ENCODE peak calls at places on chromosomes 12 and 14, in eight cellular contexts. J is PC-9; G is NCI-H1694; C is stimulated activated CD4-positive, alpha-beta T cell treated with anti-CD3 and anti-CD28 coated beads, Interleukin-4, amount 100 ng/mL, for 4 hours; B is mucosa of descending colon; Q is endothelial cell; I is RPMI7951; Z is HuH-7. Y is an unnamed sample.

GRCh38 chr12:2733493-2734252 is 61.1 kb upstream of the FKBP4 start:
- DNase-seq in Z (no peak), I (no peak), Q (no peak), G (no peak), J (no peak), C (no peak), B (no peak), Y (no peak)

GRCh38 chr14:104171948-104172347 is 33.6 kb downstream of the KIF26A start:
- DNase-seq in J (no peak), I (no peak), Z (no peak), Q (no peak), C (no peak), G (no peak), B (no peak), Y (no peak)

GRCh38 chr14:104239866-104240301 is 101.5 kb downstream of the KIF26A start:
- DNase-seq in I (no peak), B (peak; percentile 53), Q (no peak), C (no peak), J (no peak), Z (no peak), G (no peak), Y (no peak)

GRCh38 chr12:51897181-51897580 is 9.3 kb downstream of the ANKRD33 start:
- DNase-seq in G (no peak), B (no peak), C (no peak), Z (no peak), I (no peak), Q (no peak), J (no peak), Y (no peak)

GRCh38 chr12:1466481-1467260 is 127.7 kb downstream of the FBXL14 start:
- DNase-seq in J (no peak), G (no peak), I (no peak), C (no peak), Q (no peak), B (no peak), Z (peak; percentile 45), Y (no peak)

GRCh38 chr12:62543324-62543723 is 76.7 kb downstream of the MON2 start:
- DNase-seq in C (no peak), Q (no peak), Z (no peak), G (no peak), B (no peak), I (no peak), J (no peak), Y (no peak)

GRCh38 chr12:114729731-114730130 is 45.8 kb upstream of the TBX3 start:
- DNase-seq in B (no peak), Q (no peak), Z (no peak), J (no peak), C (no peak), I (peak; percentile 30), G (no peak), Y (no peak)

GRCh38 chr12:67920432-67920831 is 68.8 kb upstream of the IFNG-AS1 start:
- DNase-seq in Z (no peak), B (no peak), J (peak; percentile 35), G (no peak), I (no peak), C (no peak), Q (no peak), Y (no peak)

GRCh38 chr14:90681889-90682429 is 134.3 kb downstream of the TTC7B start:
- DNase-seq in C (no peak), Z (no peak), G (peak; percentile 26), Q (no peak), J (no peak), B (no peak), I (no peak), Y (no peak)

GRCh38 chr12:87667378-87667777 is 361.8 kb downstream of the C12orf50 start:
- DNase-seq in B (no peak), Q (no peak), I (peak; percentile 19), G (no peak), C (no peak), Z (no peak), J (no peak), Y (no peak)

GRCh38 chr14:56514663-56515371 is 64.8 kb upstream of the TMEM260 start:
- DNase-seq in B (no peak), I (peak; percentile 49), G (no peak), J (no peak), C (peak; percentile 8), Q (no peak), Z (no peak), Y (no peak)

GRCh38 chr12:124691429-124691828 is 124.0 kb upstream of the NCOR2 start:
- DNase-seq in Q (no peak), Z (no peak), J (no peak), B (no peak), C (no peak), G (no peak), I (no peak), Y (no peak)

GRCh38 chr12:62162214-62162613 is 98.0 kb upstream of the USP15 start:
- DNase-seq in J (no peak), Q (no peak), C (no peak), I (no peak), B (no peak), G (no peak), Z (no peak), Y (no peak)

GRCh38 chr12:111182391-111182790 is 186.5 kb downstream of the PHETA1 start:
- DNase-seq in I (no peak), J (no peak), Z (no peak), C (no peak), Q (no peak), B (no peak), G (no peak), Y (no peak)

GRCh38 chr14:34438438-34438837 is 23.6 kb downstream of the SPTSSA start:
- DNase-seq in C (no peak), I (no peak), G (no peak), Z (no peak), Q (no peak), J (no peak), B (no peak), Y (no peak)

GRCh38 chr14:89296281-89296745 is 120.7 kb downstream of the FOXN3 start:
- DNase-seq in I (no peak), C (no peak), J (no peak), B (no peak), G (no peak), Q (no peak), Z (no peak), Y (no peak)

GRCh38 chr12:2163172-2163927 is 110.6 kb downstream of the CACNA1C start:
- DNase-seq in Q (no peak), C (no peak), G (no peak), Z (peak; percentile 15), I (peak; percentile 97), J (no peak), B (peak; percentile 91), Y (no peak)

GRCh38 chr14:103862393-103862782 is 15.0 kb upstream of the PPP1R13B start:
- DNase-seq in Z (no peak), J (no peak), C (no peak), B (peak; percentile 3), Q (no peak), I (peak; percentile 22), G (no peak), Y (no peak)

GRCh38 chr12:92338102-92338501 is 192.5 kb upstream of the BTG1 start:
- DNase-seq in B (no peak), Z (no peak), G (no peak), I (no peak), J (no peak), C (no peak), Q (no peak), Y (no peak)

GRCh38 chr14:95025941-95026340 is 131.4 kb downstream of the DICER1 start:
- DNase-seq in Z (no peak), G (no peak), J (no peak), C (no peak), I (no peak), B (no peak), Q (no peak), Y (no peak)

GRCh38 chr12:73057428-73057827 is 785.3 kb downstream of the TRHDE start:
- DNase-seq in B (no peak), Q (no peak), Z (no peak), I (no peak), C (no peak), G (no peak), J (no peak), Y (no peak)

GRCh38 chr12:57343703-57344378 is 87.0 kb downstream of the R3HDM2 start:
- DNase-seq in Q (no peak), G (no peak), B (no peak), Z (no peak), J (no peak), C (no peak), I (no peak), Y (no peak)

GRCh38 chr14:50955373-50956043 is 11.2 kb upstream of the PYGL start:
- DNase-seq in G (peak; percentile 36), J (peak; percentile 86), C (no peak), B (peak; percentile 83), Q (peak; percentile 26), Z (peak; percentile 64), I (peak; percentile 96), Y (peak; percentile 68)

GRCh38 chr14:31205681-31206535 is 1.7 kb downstream of the HECTD1 start:
- DNase-seq in B (no peak), G (peak; percentile 21), J (no peak), I (peak; percentile 58), C (no peak), Z (peak; percentile 83), Q (no peak), Y (peak; percentile 25)

GRCh38 chr14:90940318-90940962 is 120.0 kb downstream of the RPS6KA5 start:
- DNase-seq in B (no peak), Z (no peak), I (no peak), J (no peak), G (no peak), Q (no peak), C (no peak), Y (no peak)

GRCh38 chr14:104743461-104744380 is 9.2 kb upstream of the SIVA1 start:
- DNase-seq in G (no peak), Z (no peak), I (no peak), C (no peak), J (no peak), B (peak; percentile 36), Q (no peak), Y (no peak)

GRCh38 chr12:2944401-2945047 is 14.7 kb upstream of the TEAD4 start:
- DNase-seq in Q (peak; percentile 56), Z (peak; percentile 66), G (peak; percentile 38), C (peak; percentile 33), I (no peak), J (peak; percentile 81), B (peak; percentile 52), Y (no peak)

GRCh38 chr14:70624972-70625371 is 16.7 kb upstream of the TTC9 start:
- DNase-seq in I (no peak), J (no peak), G (no peak), B (no peak), Z (no peak), Q (no peak), C (no peak), Y (no peak)

GRCh38 chr12:67666605-67667004 is 18.1 kb downstream of the DYRK2 start:
- DNase-seq in I (peak; percentile 25), Z (no peak), C (no peak), J (no peak), G (no peak), B (no peak), Q (no peak), Y (no peak)

GRCh38 chr12:105738036-105738435 is 400.7 kb downstream of the NUAK1 start:
- DNase-seq in I (peak; percentile 24), B (no peak), J (no peak), G (no peak), Z (no peak), Q (no peak), C (no peak), Y (no peak)

GRCh38 chr12:68331500-68331868 is 678 bp downstream of the MDM1 start:
- DNase-seq in C (no peak), G (no peak), B (no peak), Q (no peak), Z (peak; percentile 23), J (no peak), I (no peak), Y (no peak)

GRCh38 chr12:8018666-8019581 is 13.6 kb upstream of the FOXJ2 start:
- DNase-seq in C (no peak), I (no peak), J (peak; percentile 45), Z (no peak), B (no peak), G (no peak), Q (peak; percentile 57), Y (no peak)

GRCh38 chr14:62244221-62244620 is 482.0 kb downstream of the SNAPC1 start:
- DNase-seq in G (no peak), Z (no peak), I (no peak), Q (no peak), C (no peak), B (no peak), J (no peak), Y (no peak)

GRCh38 chr14:102155150-102155549 is 15.5 kb downstream of the WDR20 start:
- DNase-seq in J (no peak), G (no peak), I (peak; percentile 3), Q (no peak), Z (no peak), C (no peak), B (no peak), Y (no peak)